ENCODE peak calls at places on chromosomes 6 and 20, in six cellular contexts. C is pancreas, O is colonic mucosa, G is sigmoid colon, A is cardiac muscle cell, T is GM06990. P is an unnamed sample.

GRCh38 chr6:89352329-89353117 is at the start of gene UBE2J1:
- DNase-seq in C (peak; percentile 95), O (peak; percentile 94), G (peak; percentile 97), A (peak; percentile 94), T (peak; percentile 92), P (peak; percentile 97)

GRCh38 chr20:45110301-45110700 is 4.7 kb downstream of the WFDC5 start:
- DNase-seq in C (no peak), O (no peak), G (no peak), A (no peak), T (no peak), P (no peak)

GRCh38 chr6:85496009-85496579 is 46.2 kb downstream of the NT5E start:
- DNase-seq in C (no peak), O (no peak), G (no peak), A (no peak), T (peak; percentile 18), P (no peak)

GRCh38 chr6:55108469-55109130 is 65.7 kb upstream of the HCRTR2 start:
- DNase-seq in C (no peak), O (no peak), G (no peak), A (no peak), T (no peak), P (no peak)

GRCh38 chr20:35042268-35042667 is 50.3 kb downstream of the TRPC4AP start:
- DNase-seq in C (no peak), O (no peak), G (no peak), A (peak; percentile 25), T (no peak), P (no peak)

GRCh38 chr6:68087399-68088133 is 547.5 kb upstream of the ADGRB3 start:
- DNase-seq in C (no peak), O (no peak), G (no peak), A (no peak), T (peak; percentile 34), P (no peak)

GRCh38 chr6:138285800-138286199 is 67.5 kb upstream of the PBOV1 start:
- DNase-seq in C (no peak), O (no peak), G (no peak), A (no peak), T (no peak), P (no peak)

GRCh38 chr6:11096109-11096508 is 2.5 kb downstream of the SMIM13 start:
- DNase-seq in C (no peak), O (peak; percentile 42), G (no peak), A (peak; percentile 18), T (no peak), P (no peak)

GRCh38 chr6:6694825-6695710 is 106.5 kb downstream of the LY86 start:
- DNase-seq in C (no peak), O (peak; percentile 91), G (peak; percentile 57), A (peak; percentile 24), T (no peak), P (peak; percentile 63)

GRCh38 chr20:32596681-32597252 is 11.6 kb upstream of the NOL4L start:
- DNase-seq in C (no peak), O (no peak), G (no peak), A (no peak), T (no peak), P (no peak)
- H3K4me3 ChIP-seq in C (no peak overlapping the region), O (no peak overlapping the region), G (no peak overlapping the region), A (no peak overlapping the region), T (no peak overlapping the region), P (no peak overlapping the region)

GRCh38 chr20:430091-430999 is 22.2 kb downstream of the RBCK1 start:
- DNase-seq in C (no peak), O (no peak), G (no peak), A (peak; percentile 61), T (no peak), P (no peak)

GRCh38 chr20:433300-433975 is 25.3 kb downstream of the RBCK1 start:
- DNase-seq in C (no peak), O (no peak), G (no peak), A (no peak), T (peak; percentile 71), P (no peak)

GRCh38 chr20:431012-431904 is 23.2 kb downstream of the RBCK1 start:
- DNase-seq in C (peak; percentile 82), O (peak; percentile 41), G (no peak), A (peak; percentile 73), T (no peak), P (peak; percentile 53)

GRCh38 chr20:432677-433299 is 24.7 kb downstream of the RBCK1 start:
- DNase-seq in C (no peak), O (no peak), G (no peak), A (no peak), T (no peak), P (no peak)

GRCh38 chr20:432208-432607 is 24.1 kb downstream of the RBCK1 start:
- DNase-seq in C (no peak), O (no peak), G (no peak), A (no peak), T (no peak), P (no peak)
- H3K36me3 ChIP-seq in C (no peaks in the 10 kb centered on the region), O (peaks cover 14% of the 10 kb centered on the region), G (peaks cover 56% of the 10 kb centered on the region), A (peaks cover 21% of the 10 kb centered on the region), T (peaks cover 48% of the 10 kb centered on the region), P (peaks cover 4% of the 10 kb centered on the region)

DNA sequence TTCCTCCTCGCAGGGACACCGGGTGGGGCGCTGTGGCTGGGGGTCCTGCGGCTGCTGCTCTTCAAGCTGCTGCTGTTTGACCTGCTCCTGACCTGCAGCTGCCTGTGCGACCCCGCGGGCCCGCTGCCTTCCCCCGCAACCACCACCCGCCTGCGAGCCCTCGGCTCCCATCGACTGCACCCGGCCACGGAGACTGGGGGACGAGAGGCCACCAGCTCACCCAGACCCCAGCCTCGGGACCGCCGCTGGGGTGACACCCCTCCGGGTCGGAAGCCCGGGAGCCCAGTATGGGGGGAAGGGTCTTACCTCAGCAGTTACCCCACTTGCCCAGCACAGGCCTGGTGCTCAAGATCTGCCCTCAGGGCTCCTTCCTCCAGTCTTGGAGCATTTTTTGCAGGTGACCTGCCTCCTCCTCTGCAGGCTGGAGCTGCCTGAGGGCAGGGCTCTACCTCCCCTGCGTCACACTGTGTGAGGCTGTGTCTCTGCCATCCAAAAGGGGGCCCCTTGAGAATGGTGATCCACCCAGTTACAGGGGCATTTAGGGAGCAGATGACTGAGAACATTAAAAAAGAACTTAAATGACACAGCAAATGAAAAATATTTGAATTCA is 3.9 kb upstream of the CNPY3 start:
- DNase-seq in C (no peak), O (no peak), G (no peak), A (no peak), T (no peak), P (no peak)
- H3K4me3 ChIP-seq in C (no peak overlapping the region), O (no peak overlapping the region), G (no peak overlapping the region), A (no peak overlapping the region), T (no peak overlapping the region), P (no peak overlapping the region)

GRCh38 chr20:50546729-50547314 is 36.6 kb downstream of the PTPN1 start:
- DNase-seq in C (no peak), O (no peak), G (no peak), A (no peak), T (peak; percentile 35), P (no peak)
- H3K36me3 ChIP-seq in C (no peaks in the 10 kb centered on the region), O (no peaks in the 10 kb centered on the region), G (no peaks in the 10 kb centered on the region), A (no peaks in the 10 kb centered on the region), T (peaks cover 2% of the 10 kb centered on the region), P (peaks cover 13% of the 10 kb centered on the region)

GRCh38 chr6:158474961-158475343 is 84.9 kb upstream of the TMEM181 start:
- DNase-seq in C (no peak), O (peak; percentile 25), G (no peak), A (no peak), T (no peak), P (no peak)

GRCh38 chr6:158476389-158476788 is 83.5 kb upstream of the TMEM181 start:
- DNase-seq in C (no peak), O (no peak), G (no peak), A (no peak), T (peak; percentile 46), P (no peak)

GRCh38 chr6:158472453-158472852 is 87.4 kb upstream of the TMEM181 start:
- DNase-seq in C (no peak), O (no peak), G (no peak), A (no peak), T (no peak), P (no peak)

GRCh38 chr6:158471339-158471738 is 88.6 kb upstream of the TMEM181 start:
- DNase-seq in C (no peak), O (no peak), G (no peak), A (no peak), T (peak; percentile 22), P (no peak)

DNA sequence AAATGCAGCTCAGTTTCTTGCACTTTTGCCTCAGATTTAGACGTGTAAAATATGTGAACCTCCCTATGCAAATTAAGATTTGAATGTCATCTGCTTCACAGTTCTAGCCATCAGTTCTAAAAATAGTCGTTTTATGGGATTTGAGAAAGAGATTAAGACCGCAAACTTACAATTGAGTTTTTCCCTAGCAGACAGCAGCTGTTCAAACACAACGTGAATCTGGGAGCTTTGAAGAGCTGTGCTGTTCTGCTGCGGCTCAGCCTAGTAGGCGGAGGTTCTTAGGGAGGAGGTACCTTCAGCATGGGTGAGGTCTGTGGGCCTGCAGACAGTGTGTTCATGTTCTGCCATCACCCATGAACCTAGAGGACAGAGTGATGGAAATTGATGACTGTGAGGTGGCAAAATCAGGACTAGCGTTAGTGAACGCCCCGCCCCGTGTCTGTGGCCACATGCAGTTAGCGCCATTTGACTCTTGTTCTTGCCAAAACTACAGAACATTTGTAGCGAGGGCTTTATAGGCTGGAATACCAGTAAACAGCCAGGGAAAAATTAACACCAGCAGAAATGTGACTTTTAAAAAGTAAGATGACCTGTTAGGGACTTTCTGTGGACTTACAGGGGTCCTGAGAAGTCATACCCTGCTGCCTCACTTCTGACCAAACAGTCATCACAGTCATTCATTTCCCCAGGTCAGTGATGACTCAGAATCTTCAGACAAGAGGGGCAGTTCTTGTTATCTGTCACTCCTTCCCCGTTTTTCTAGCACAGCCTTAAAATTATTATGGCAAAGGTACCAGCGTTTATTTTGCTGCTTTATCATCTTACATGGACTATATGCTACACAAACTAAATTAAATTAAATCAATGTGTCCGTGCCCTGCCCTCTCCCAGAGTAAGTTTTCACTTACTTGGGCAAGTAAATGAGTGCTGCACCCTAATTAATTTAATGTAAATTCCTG is 84.3 kb upstream of the TMEM181 start:
- DNase-seq in C (peak; percentile 35), O (peak; percentile 61), G (no peak), A (no peak), T (peak; percentile 73), P (no peak)
- H3K4me3 ChIP-seq in C (no peak overlapping the region), O (no peak overlapping the region), G (no peak overlapping the region), A (no peak overlapping the region), T (peak overlapping the region; percentile 7), P (no peak overlapping the region)

DNA sequence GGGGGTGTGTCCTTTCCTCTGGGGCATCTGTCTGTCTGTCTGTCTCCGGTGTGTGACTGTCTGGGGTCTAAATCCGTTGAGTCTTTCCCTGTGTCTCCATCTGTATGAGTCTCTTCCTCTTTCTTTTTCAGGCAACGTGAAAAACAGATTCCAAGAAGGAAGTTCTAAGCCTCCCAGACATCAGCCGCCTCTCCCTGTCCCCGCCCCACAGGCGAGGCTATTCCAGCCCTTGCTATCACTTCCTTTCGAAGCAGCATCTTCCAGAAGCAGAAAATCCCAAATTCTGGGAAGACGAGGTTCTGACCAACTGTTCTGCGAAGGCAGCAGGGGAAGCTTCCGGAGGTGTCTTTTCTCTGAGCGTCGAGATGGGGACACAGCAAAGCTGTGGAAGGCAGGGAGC is 34.0 kb downstream of the PMEPA1 start:
- DNase-seq in C (no peak), O (peak; percentile 69), G (no peak), A (no peak), T (no peak), P (no peak)
- H3K36me3 ChIP-seq in C (no peaks in the 10 kb centered on the region), O (no peaks in the 10 kb centered on the region), G (no peaks in the 10 kb centered on the region), A (no peaks in the 10 kb centered on the region), T (no peaks in the 10 kb centered on the region), P (no peaks in the 10 kb centered on the region)

P was measured in psoas muscle.